ENCODE peak calls at places on chromosome 16, in six cellular contexts. One of them, this sample, is unnamed.

GRCh38 chr16:85843471-85844168 is 44.1 kb downstream of the COX4I1 start:
- DNase-seq in A673: no peak
- DNase-seq in T-helper 9 cell: no peak
- DNase-seq in activated CD8-positive, alpha-beta T cell treated with anti-CD3 and anti-CD28 coated beads, Interleukin-2, amount 10 ng/mL, durations not matched to agents 7 days and 5 days: no peak
- DNase-seq in NCI-H1092 treated with DMSO at 0.1 percent for 48 hours: no peak
- DNase-seq in nephron progenitor cell: no peak
- DNase-seq in this sample: no peak

GRCh38 chr16:7992616-7993015 is 597.7 kb downstream of the TMEM114 start:
- DNase-seq in A673: no peak
- DNase-seq in T-helper 9 cell: no peak
- DNase-seq in activated CD8-positive, alpha-beta T cell treated with anti-CD3 and anti-CD28 coated beads, Interleukin-2, amount 10 ng/mL, durations not matched to agents 7 days and 5 days: no peak
- DNase-seq in NCI-H1092 treated with DMSO at 0.1 percent for 48 hours: no peak
- DNase-seq in nephron progenitor cell: no peak
- DNase-seq in this sample: no peak

GRCh38 chr16:50408001-50408400 is 39.2 kb upstream of the BRD7 start:
- DNase-seq in A673: no peak
- DNase-seq in T-helper 9 cell: no peak
- DNase-seq in activated CD8-positive, alpha-beta T cell treated with anti-CD3 and anti-CD28 coated beads, Interleukin-2, amount 10 ng/mL, durations not matched to agents 7 days and 5 days: no peak
- DNase-seq in NCI-H1092 treated with DMSO at 0.1 percent for 48 hours: no peak
- DNase-seq in nephron progenitor cell: no peak
- DNase-seq in this sample: no peak

GRCh38 chr16:78437352-78437968 is 338.0 kb downstream of the WWOX start:
- DNase-seq in A673: peak
- DNase-seq in T-helper 9 cell: peak
- DNase-seq in activated CD8-positive, alpha-beta T cell treated with anti-CD3 and anti-CD28 coated beads, Interleukin-2, amount 10 ng/mL, durations not matched to agents 7 days and 5 days: peak
- DNase-seq in NCI-H1092 treated with DMSO at 0.1 percent for 48 hours: peak
- DNase-seq in nephron progenitor cell: peak
- DNase-seq in this sample: peak

GRCh38 chr16:2147981-2148671 is at the start of gene RAB26:
- DNase-seq in A673: peak
- DNase-seq in T-helper 9 cell: peak
- DNase-seq in activated CD8-positive, alpha-beta T cell treated with anti-CD3 and anti-CD28 coated beads, Interleukin-2, amount 10 ng/mL, durations not matched to agents 7 days and 5 days: peak
- DNase-seq in NCI-H1092 treated with DMSO at 0.1 percent for 48 hours: peak
- DNase-seq in nephron progenitor cell: peak
- DNase-seq in this sample: peak

GRCh38 chr16:72311426-72311825 is 139.5 kb upstream of the PMFBP1 start:
- DNase-seq in A673: no peak
- DNase-seq in T-helper 9 cell: no peak
- DNase-seq in activated CD8-positive, alpha-beta T cell treated with anti-CD3 and anti-CD28 coated beads, Interleukin-2, amount 10 ng/mL, durations not matched to agents 7 days and 5 days: no peak
- DNase-seq in NCI-H1092 treated with DMSO at 0.1 percent for 48 hours: no peak
- DNase-seq in nephron progenitor cell: no peak
- DNase-seq in this sample: no peak

GRCh38 chr16:79713609-79714309 is 113.2 kb upstream of the MAF start:
- DNase-seq in A673: no peak
- DNase-seq in T-helper 9 cell: no peak
- DNase-seq in activated CD8-positive, alpha-beta T cell treated with anti-CD3 and anti-CD28 coated beads, Interleukin-2, amount 10 ng/mL, durations not matched to agents 7 days and 5 days: no peak
- DNase-seq in NCI-H1092 treated with DMSO at 0.1 percent for 48 hours: no peak
- DNase-seq in nephron progenitor cell: no peak
- DNase-seq in this sample: no peak

GRCh38 chr16:1745900-1746692 is 25.2 kb downstream of the NME3 start:
- DNase-seq in A673: peak
- DNase-seq in T-helper 9 cell: no peak
- DNase-seq in activated CD8-positive, alpha-beta T cell treated with anti-CD3 and anti-CD28 coated beads, Interleukin-2, amount 10 ng/mL, durations not matched to agents 7 days and 5 days: no peak
- DNase-seq in NCI-H1092 treated with DMSO at 0.1 percent for 48 hours: no peak
- DNase-seq in nephron progenitor cell: no peak
- DNase-seq in this sample: no peak

GRCh38 chr16:3645504-3646347 is 8.8 kb upstream of the DNASE1 start:
- DNase-seq in A673: peak
- DNase-seq in T-helper 9 cell: no peak
- DNase-seq in activated CD8-positive, alpha-beta T cell treated with anti-CD3 and anti-CD28 coated beads, Interleukin-2, amount 10 ng/mL, durations not matched to agents 7 days and 5 days: no peak
- DNase-seq in NCI-H1092 treated with DMSO at 0.1 percent for 48 hours: no peak
- DNase-seq in nephron progenitor cell: peak
- DNase-seq in this sample: no peak

GRCh38 chr16:10078541-10078949 is 103.7 kb downstream of the GRIN2A start:
- DNase-seq in A673: no peak
- DNase-seq in T-helper 9 cell: no peak
- DNase-seq in activated CD8-positive, alpha-beta T cell treated with anti-CD3 and anti-CD28 coated beads, Interleukin-2, amount 10 ng/mL, durations not matched to agents 7 days and 5 days: no peak
- DNase-seq in NCI-H1092 treated with DMSO at 0.1 percent for 48 hours: no peak
- DNase-seq in nephron progenitor cell: peak
- DNase-seq in this sample: peak

GRCh38 chr16:55710466-55710865 is 54.7 kb downstream of the SLC6A2 start:
- DNase-seq in A673: no peak
- DNase-seq in T-helper 9 cell: no peak
- DNase-seq in activated CD8-positive, alpha-beta T cell treated with anti-CD3 and anti-CD28 coated beads, Interleukin-2, amount 10 ng/mL, durations not matched to agents 7 days and 5 days: no peak
- DNase-seq in NCI-H1092 treated with DMSO at 0.1 percent for 48 hours: no peak
- DNase-seq in nephron progenitor cell: peak
- DNase-seq in this sample: no peak

GRCh38 chr16:29700253-29700987 is 21.4 kb downstream of the QPRT start:
- DNase-seq in A673: peak
- DNase-seq in T-helper 9 cell: peak
- DNase-seq in activated CD8-positive, alpha-beta T cell treated with anti-CD3 and anti-CD28 coated beads, Interleukin-2, amount 10 ng/mL, durations not matched to agents 7 days and 5 days: peak
- DNase-seq in NCI-H1092 treated with DMSO at 0.1 percent for 48 hours: peak
- DNase-seq in nephron progenitor cell: peak
- DNase-seq in this sample: peak

GRCh38 chr16:15653227-15653626 is 3.2 kb downstream of the NDE1 start:
- DNase-seq in A673: no peak
- DNase-seq in T-helper 9 cell: no peak
- DNase-seq in activated CD8-positive, alpha-beta T cell treated with anti-CD3 and anti-CD28 coated beads, Interleukin-2, amount 10 ng/mL, durations not matched to agents 7 days and 5 days: no peak
- DNase-seq in NCI-H1092 treated with DMSO at 0.1 percent for 48 hours: no peak
- DNase-seq in nephron progenitor cell: no peak
- DNase-seq in this sample: no peak